ENCODE peak calls at places on chromosome 2, in four cellular contexts. One of them, this sample, is unnamed.

GRCh38 chr2:9983413-9984216 is 32.1 kb downstream of the GRHL1 start:
- DNase-seq in IMR-90: peak
- DNase-seq in ELF-1: no peak
- DNase-seq in EH: peak
- DNase-seq in this sample: no peak

GRCh38 chr2:96899084-96899735 is 29.3 kb upstream of the SEMA4C start:
- DNase-seq in IMR-90: peak
- DNase-seq in ELF-1: no peak
- DNase-seq in EH: peak
- DNase-seq in this sample: no peak

GRCh38 chr2:9403924-9404323 is 19.4 kb downstream of the ITGB1BP1 start:
- DNase-seq in IMR-90: peak
- DNase-seq in ELF-1: no peak
- DNase-seq in EH: peak
- DNase-seq in this sample: no peak

GRCh38 chr2:41167014-41167413 is 715.1 kb upstream of the SLC8A1 start:
- DNase-seq in IMR-90: no peak
- DNase-seq in ELF-1: no peak
- DNase-seq in EH: no peak
- DNase-seq in this sample: no peak

GRCh38 chr2:28366496-28367282 is 26.0 kb upstream of the FOSL2 start:
- DNase-seq in IMR-90: no peak
- DNase-seq in ELF-1: peak
- DNase-seq in EH: peak
- DNase-seq in this sample: no peak

GRCh38 chr2:10759151-10759714 is 37.8 kb downstream of the ATP6V1C2 start:
- DNase-seq in IMR-90: no peak
- DNase-seq in ELF-1: peak
- DNase-seq in EH: no peak
- DNase-seq in this sample: no peak

GRCh38 chr2:232901711-232902578 is 31.9 kb downstream of the SNORC start:
- DNase-seq in IMR-90: peak
- DNase-seq in ELF-1: peak
- DNase-seq in EH: peak
- DNase-seq in this sample: no peak

GRCh38 chr2:220707261-220707660 is 864.8 kb downstream of the EPHA4 start:
- DNase-seq in IMR-90: no peak
- DNase-seq in ELF-1: no peak
- DNase-seq in EH: peak
- DNase-seq in this sample: no peak